ENCODE peak calls at places on chromosomes 7 and 10, in six cellular contexts. X is SK-N-SH, G is GM12878, J is HCT116, O is K562, K is H1. U is an unnamed sample.

GRCh38 chr7:50397971-50398324 is 52.2 kb downstream of the FIGNL1 start:
- DNase-seq in X (no peak), G (no peak), J (no peak), O (no peak), K (no peak), U (no peak)

GRCh38 chr7:41097501-41097900 is 605.4 kb downstream of the INHBA start:
- DNase-seq in X (no peak), G (no peak), J (no peak), O (no peak), K (no peak), U (no peak)

GRCh38 chr7:151888716-151889115 is 11.8 kb upstream of the PRKAG2 start:
- DNase-seq in X (no peak), G (no peak), J (no peak), O (no peak), K (no peak), U (no peak)

GRCh38 chr7:155921804-155922506 is 109.7 kb upstream of the SHH start:
- DNase-seq in X (no peak), G (no peak), J (peak), O (no peak), K (peak), U (no peak)

GRCh38 chr10:115720121-115720520 is 552.9 kb downstream of the GFRA1 start:
- DNase-seq in X (no peak), G (no peak), J (no peak), O (no peak), K (no peak), U (no peak)

GRCh38 chr7:96998765-96999164 is 6.6 kb upstream of the DLX6 start:
- DNase-seq in X (no peak), G (no peak), J (no peak), O (no peak), K (peak), U (no peak)

GRCh38 chr7:140062118-140062527 is 628 bp downstream of the PARP12 start:
- DNase-seq in X (no peak), G (no peak), J (no peak), O (peak), K (peak), U (no peak)

GRCh38 chr10:92384741-92385140 is 93.8 kb downstream of the MARCHF5 start:
- DNase-seq in X (no peak), G (no peak), J (no peak), O (no peak), K (no peak), U (peak)

GRCh38 chr10:86091216-86091615 is 275.4 kb downstream of the GRID1 start:
- DNase-seq in X (no peak), G (no peak), J (no peak), O (no peak), K (no peak), U (no peak)

GRCh38 chr7:88109612-88110011 is 110.2 kb downstream of the SRI start:
- DNase-seq in X (no peak), G (no peak), J (no peak), O (no peak), K (no peak), U (no peak)

GRCh38 chr10:3082290-3082689 is 14.9 kb downstream of the PFKP start:
- DNase-seq in X (no peak), G (no peak), J (no peak), O (no peak), K (no peak), U (no peak)

GRCh38 chr10:35398355-35398754 is 62.0 kb downstream of the CCNY start:
- DNase-seq in X (peak), G (no peak), J (no peak), O (no peak), K (no peak), U (no peak)

GRCh38 chr10:20966426-20966825 is 69.3 kb upstream of the NEBL start:
- DNase-seq in X (no peak), G (no peak), J (no peak), O (no peak), K (no peak), U (no peak)

GRCh38 chr10:91022924-91023707 is 102.2 kb upstream of the ANKRD1 start:
- DNase-seq in X (no peak), G (no peak), J (no peak), O (no peak), K (no peak), U (no peak)

GRCh38 chr7:1300206-1300605 is 67.5 kb downstream of the UNCX start:
- DNase-seq in X (no peak), G (no peak), J (no peak), O (no peak), K (no peak), U (no peak)

GRCh38 chr10:93445097-93445960 is 36.8 kb downstream of the MYOF start:
- DNase-seq in X (peak), G (no peak), J (peak), O (no peak), K (peak), U (peak)

GRCh38 chr7:146090023-146090645 is 26.5 kb upstream of the CNTNAP2 start:
- DNase-seq in X (peak), G (no peak), J (peak), O (peak), K (no peak), U (peak)

GRCh38 chr7:158917818-158918217 is 61.5 kb downstream of the DYNC2I1 start:
- DNase-seq in X (no peak), G (no peak), J (no peak), O (no peak), K (no peak), U (no peak)

GRCh38 chr7:1667566-1668485 is 2.3 kb upstream of the ELFN1 start:
- DNase-seq in X (peak), G (no peak), J (no peak), O (peak), K (peak), U (no peak)

GRCh38 chr7:618539-619355 is 99.1 kb upstream of the PDGFA start:
- DNase-seq in X (no peak), G (no peak), J (no peak), O (no peak), K (no peak), U (no peak)

GRCh38 chr7:139768249-139768824 is 9.5 kb downstream of the HIPK2 start:
- DNase-seq in X (no peak), G (no peak), J (no peak), O (no peak), K (no peak), U (no peak)

GRCh38 chr7:46908770-46909169 is 673.1 kb downstream of the TNS3 start:
- DNase-seq in X (no peak), G (no peak), J (no peak), O (no peak), K (no peak), U (no peak)

GRCh38 chr10:6025683-6026225 is 36.4 kb downstream of the IL2RA start:
- DNase-seq in X (no peak), G (no peak), J (no peak), O (no peak), K (no peak), U (no peak)
- TF ChIP-seq JUND in X (no peak), G (no peak), J (no peak), O (no peak), K (no peak), U (no peak)

GRCh38 chr7:22422831-22423615 is 66.1 kb upstream of the RAPGEF5 start:
- DNase-seq in X (no peak), G (no peak), J (no peak), O (no peak), K (no peak), U (no peak)

GRCh38 chr7:22427855-22428254 is 70.9 kb upstream of the RAPGEF5 start:
- DNase-seq in X (no peak), G (no peak), J (no peak), O (no peak), K (no peak), U (no peak)

GRCh38 chr7:22427122-22427503 is 70.2 kb upstream of the RAPGEF5 start:
- DNase-seq in X (no peak), G (no peak), J (no peak), O (no peak), K (no peak), U (no peak)

GRCh38 chr7:22426463-22427121 is 69.6 kb upstream of the RAPGEF5 start:
- DNase-seq in X (no peak), G (no peak), J (no peak), O (no peak), K (no peak), U (no peak)

GRCh38 chr7:22425361-22425760 is 68.4 kb upstream of the RAPGEF5 start:
- DNase-seq in X (no peak), G (no peak), J (no peak), O (no peak), K (no peak), U (no peak)
- TF ChIP-seq JUND in X (no peak), G (no peak), J (no peak), O (no peak), K (no peak), U (no peak)

GRCh38 chr10:89159761-89160160 is 47.4 kb downstream of the CH25H start:
- DNase-seq in X (no peak), G (no peak), J (no peak), O (no peak), K (no peak), U (no peak)

GRCh38 chr10:89158446-89158845 is 48.7 kb downstream of the CH25H start:
- DNase-seq in X (no peak), G (no peak), J (no peak), O (no peak), K (no peak), U (no peak)

GRCh38 chr10:89164080-89164479 is 43.0 kb downstream of the CH25H start:
- DNase-seq in X (no peak), G (no peak), J (no peak), O (no peak), K (no peak), U (no peak)

GRCh38 chr10:89163265-89163995 is 43.7 kb downstream of the CH25H start:
- DNase-seq in X (no peak), G (peak), J (no peak), O (no peak), K (no peak), U (peak)

GRCh38 chr10:89160339-89160738 is 46.8 kb downstream of the CH25H start:
- DNase-seq in X (no peak), G (no peak), J (no peak), O (no peak), K (no peak), U (no peak)
- TF ChIP-seq JUND in X (no peak), G (no peak), J (no peak), O (no peak), K (no peak), U (no peak)

DNA sequence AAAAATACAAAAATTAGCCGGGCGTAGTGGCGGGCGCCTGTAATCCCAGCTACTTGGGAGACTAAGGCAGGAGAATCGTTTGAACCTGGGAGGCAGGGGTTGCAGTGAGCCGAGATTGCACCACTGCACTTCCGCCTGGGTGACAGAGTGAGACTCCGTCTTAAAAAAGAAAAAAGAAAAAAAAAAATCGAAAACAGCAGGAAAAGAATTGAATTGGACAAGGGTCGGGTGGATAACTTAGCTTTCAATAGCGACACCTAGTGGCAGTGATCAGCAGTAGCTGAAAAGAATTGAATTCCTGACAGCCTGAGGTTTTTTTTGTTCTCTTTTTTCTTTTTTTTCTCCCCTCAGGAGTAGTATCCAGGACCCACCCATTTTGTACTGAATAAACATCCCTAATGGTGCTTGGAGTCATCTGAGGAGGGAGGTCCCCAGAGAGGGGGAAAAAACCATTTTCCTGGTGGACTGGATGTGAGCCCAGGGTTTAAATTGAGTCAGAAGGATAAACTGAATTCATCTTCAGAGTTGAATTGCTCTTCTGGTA is 55.1 kb downstream of the CYCS start:
- DNase-seq in X (peak), G (no peak), J (peak), O (peak), K (peak), U (peak)
- TF ChIP-seq JUND in X (no peak), G (no peak), J (no peak), O (no peak), K (no peak), U (no peak)

GRCh38 chr10:124741281-124741921 is 2.8 kb downstream of the FAM53B start:
- DNase-seq in X (peak), G (no peak), J (peak), O (peak), K (peak), U (peak)
- TF ChIP-seq JUND in X (no peak), G (no peak), J (no peak), O (no peak), K (no peak), U (no peak)

DNA sequence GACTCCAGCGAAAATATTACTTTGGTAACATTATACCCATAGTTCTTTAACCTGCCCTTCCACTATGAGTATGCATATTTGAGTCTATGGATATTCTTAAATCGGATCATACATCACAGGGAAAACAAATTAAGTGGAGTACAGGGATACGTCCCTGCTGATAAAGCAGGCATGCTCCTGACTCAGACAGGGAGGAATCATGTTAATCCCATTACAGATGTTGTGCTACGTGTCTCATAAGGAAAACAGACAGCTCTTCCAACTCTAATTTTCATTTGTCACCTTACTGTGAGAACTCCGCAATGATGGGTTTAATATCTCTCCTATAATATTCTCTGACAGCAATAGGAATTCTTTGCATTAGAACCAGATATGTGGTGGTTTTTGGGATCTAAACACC is 469.5 kb upstream of the POM121L12 start:
- DNase-seq in X (peak), G (no peak), J (no peak), O (no peak), K (no peak), U (no peak)
- TF ChIP-seq JUND in X (no peak), G (no peak), J (no peak), O (no peak), K (no peak), U (no peak)

U was measured in T47D.